ENCODE peak calls at places on chromosomes 7 and 10, in four cellular contexts. K, R, Q and W are unnamed samples.

GRCh38 chr10:103853428-103854264 is 1.7 kb downstream of the SH3PXD2A start:
- DNase-seq in K (no peak), R (no peak), Q (no peak), W (peak)

GRCh38 chr10:84715911-84716310 is 387.5 kb downstream of the CCSER2 start:
- DNase-seq in K (peak), R (peak), Q (no peak), W (peak)

GRCh38 chr7:7812112-7812511 is 93.7 kb upstream of the RPA3 start:
- DNase-seq in K (no peak), R (no peak), Q (no peak), W (no peak)

GRCh38 chr7:107122483-107122882 is 46.3 kb upstream of the HBP1 start:
- DNase-seq in K (no peak), R (no peak), Q (no peak), W (no peak)

GRCh38 chr7:106167439-106168136 is 55.5 kb upstream of the SYPL1 start:
- DNase-seq in K (no peak), R (no peak), Q (no peak), W (no peak)

GRCh38 chr10:60394444-60394843 is 4.8 kb upstream of the ANK3 start:
- DNase-seq in K (no peak), R (no peak), Q (no peak), W (no peak)

GRCh38 chr7:1639578-1640175 is 30.4 kb upstream of the ELFN1 start:
- DNase-seq in K (no peak), R (no peak), Q (no peak), W (no peak)

GRCh38 chr7:83072576-83073517 is 89.8 kb downstream of the PCLO start:
- DNase-seq in K (no peak), R (no peak), Q (no peak), W (no peak)

GRCh38 chr7:21945374-21946227 is at the start of gene CDCA7L:
- DNase-seq in K (peak), R (peak), Q (peak), W (no peak)

GRCh38 chr7:114934074-114934473 is 12.2 kb downstream of the MDFIC start:
- DNase-seq in K (no peak), R (no peak), Q (no peak), W (no peak)

GRCh38 chr10:126511917-126512487 is 123.7 kb upstream of the ADAM12 start:
- DNase-seq in K (no peak), R (no peak), Q (no peak), W (no peak)

GRCh38 chr10:92242910-92243671 is 47.8 kb downstream of the CPEB3 start:
- DNase-seq in K (peak), R (peak), Q (no peak), W (peak)

GRCh38 chr7:55004579-55004978 is 14.2 kb upstream of the EGFR start:
- DNase-seq in K (no peak), R (no peak), Q (no peak), W (no peak)

GRCh38 chr7:30843741-30844482 is 67.7 kb upstream of the AQP1 start:
- DNase-seq in K (no peak), R (no peak), Q (no peak), W (no peak)

GRCh38 chr10:77692782-77693181 is 55.2 kb upstream of the KCNMA1 start:
- DNase-seq in K (no peak), R (no peak), Q (no peak), W (no peak)

GRCh38 chr10:61164458-61165160 is 220.6 kb upstream of the RHOBTB1 start:
- DNase-seq in K (no peak), R (no peak), Q (no peak), W (peak)

GRCh38 chr10:18719811-18720210 is 60.6 kb downstream of the ARL5B start:
- DNase-seq in K (no peak), R (no peak), Q (no peak), W (no peak)

GRCh38 chr7:45884136-45884535 is 4.2 kb upstream of the IGFBP1 start:
- DNase-seq in K (no peak), R (no peak), Q (no peak), W (no peak)

DNA sequence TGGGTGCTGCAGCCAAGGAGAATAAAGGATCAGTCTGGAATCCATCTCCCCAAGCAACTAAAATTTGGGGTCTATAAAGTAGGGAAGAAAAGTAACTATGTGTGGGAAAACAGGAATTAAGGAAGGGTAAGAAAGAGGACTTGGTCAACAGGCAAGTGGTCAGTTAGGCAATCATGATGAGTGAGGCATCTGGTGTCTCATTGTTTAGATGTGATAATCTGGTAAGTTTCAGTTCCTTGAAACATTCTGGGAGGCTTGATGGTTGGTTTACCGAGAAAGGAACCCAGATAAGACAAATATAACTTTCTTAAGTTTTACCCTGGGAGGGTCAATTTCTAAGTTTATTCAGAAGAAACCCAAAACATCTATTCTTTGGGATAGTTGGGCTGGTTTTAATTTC is 22.3 kb downstream of the HYAL4 start:
- DNase-seq in K (no peak), R (no peak), Q (no peak), W (no peak)
- TF ChIP-seq CREM in K (no peak), R (no peak), Q (no peak), W (no peak)

GRCh38 chr7:148611692-148612091 is 21.1 kb downstream of the C7orf33 start:
- DNase-seq in K (peak), R (no peak), Q (no peak), W (no peak)

GRCh38 chr7:148609045-148609725 is 18.6 kb downstream of the C7orf33 start:
- DNase-seq in K (no peak), R (no peak), Q (no peak), W (no peak)

GRCh38 chr7:148605350-148605749 is 14.8 kb downstream of the C7orf33 start:
- DNase-seq in K (no peak), R (no peak), Q (no peak), W (no peak)

DNA sequence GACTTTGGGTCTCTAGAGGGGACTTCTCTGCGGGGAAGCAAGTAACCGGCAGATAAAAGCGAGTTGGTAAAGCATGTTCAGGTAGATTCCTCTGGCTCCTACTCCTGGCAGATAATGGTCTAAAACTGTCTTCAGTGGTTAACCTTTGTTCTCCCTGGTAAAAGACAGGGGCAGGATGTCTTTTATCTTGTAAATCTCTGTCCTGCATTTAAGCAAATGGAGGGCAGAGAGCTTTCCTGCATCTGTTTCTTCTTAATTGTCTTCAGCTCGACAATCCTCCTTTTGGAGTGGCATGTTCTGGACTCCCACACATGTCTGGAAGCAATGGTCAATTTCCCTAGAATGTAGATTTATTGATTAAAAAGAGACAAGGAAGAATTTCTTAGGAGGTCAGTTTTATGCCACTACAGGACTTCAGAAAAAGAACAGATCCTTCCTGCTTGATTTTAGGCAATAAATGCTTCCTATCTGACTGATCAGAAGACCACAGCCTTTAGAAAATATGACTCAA is 16.6 kb downstream of the C7orf33 start:
- DNase-seq in K (no peak), R (no peak), Q (no peak), W (no peak)
- TF ChIP-seq CREM in K (no peak), R (no peak), Q (no peak), W (no peak)

GRCh38 chr7:124566576-124566975 is 199.0 kb downstream of the GPR37 start:
- DNase-seq in K (peak), R (no peak), Q (no peak), W (no peak)
- TF ChIP-seq CREM in K (no peak), R (no peak), Q (no peak), W (no peak)

GRCh38 chr10:110872984-110873569 is 1.3 kb downstream of the PDCD4 start:
- DNase-seq in K (no peak), R (no peak), Q (no peak), W (no peak)

GRCh38 chr10:110868981-110869380 is 2.7 kb upstream of the PDCD4 start:
- DNase-seq in K (no peak), R (no peak), Q (no peak), W (no peak)

GRCh38 chr10:110871236-110872084 is at the start of gene PDCD4:
- DNase-seq in K (peak), R (peak), Q (peak), W (peak)

GRCh38 chr10:110872145-110872983 is 636 bp downstream of the PDCD4 start:
- DNase-seq in K (peak), R (peak), Q (no peak), W (peak)

GRCh38 chr10:110870823-110871235 is 899 bp upstream of the PDCD4 start:
- DNase-seq in K (no peak), R (no peak), Q (no peak), W (no peak)
- TF ChIP-seq CREM in K (no peak), R (no peak), Q (no peak), W (no peak)

GRCh38 chr10:33125522-33125921 is 167.5 kb upstream of the ITGB1 start:
- DNase-seq in K (no peak), R (no peak), Q (no peak), W (no peak)

GRCh38 chr10:33120700-33121099 is 162.7 kb upstream of the ITGB1 start:
- DNase-seq in K (no peak), R (no peak), Q (no peak), W (no peak)

GRCh38 chr10:33123680-33124079 is 165.7 kb upstream of the ITGB1 start:
- DNase-seq in K (no peak), R (no peak), Q (no peak), W (no peak)

GRCh38 chr10:33120275-33120674 is 162.2 kb upstream of the ITGB1 start:
- DNase-seq in K (no peak), R (no peak), Q (no peak), W (no peak)

DNA sequence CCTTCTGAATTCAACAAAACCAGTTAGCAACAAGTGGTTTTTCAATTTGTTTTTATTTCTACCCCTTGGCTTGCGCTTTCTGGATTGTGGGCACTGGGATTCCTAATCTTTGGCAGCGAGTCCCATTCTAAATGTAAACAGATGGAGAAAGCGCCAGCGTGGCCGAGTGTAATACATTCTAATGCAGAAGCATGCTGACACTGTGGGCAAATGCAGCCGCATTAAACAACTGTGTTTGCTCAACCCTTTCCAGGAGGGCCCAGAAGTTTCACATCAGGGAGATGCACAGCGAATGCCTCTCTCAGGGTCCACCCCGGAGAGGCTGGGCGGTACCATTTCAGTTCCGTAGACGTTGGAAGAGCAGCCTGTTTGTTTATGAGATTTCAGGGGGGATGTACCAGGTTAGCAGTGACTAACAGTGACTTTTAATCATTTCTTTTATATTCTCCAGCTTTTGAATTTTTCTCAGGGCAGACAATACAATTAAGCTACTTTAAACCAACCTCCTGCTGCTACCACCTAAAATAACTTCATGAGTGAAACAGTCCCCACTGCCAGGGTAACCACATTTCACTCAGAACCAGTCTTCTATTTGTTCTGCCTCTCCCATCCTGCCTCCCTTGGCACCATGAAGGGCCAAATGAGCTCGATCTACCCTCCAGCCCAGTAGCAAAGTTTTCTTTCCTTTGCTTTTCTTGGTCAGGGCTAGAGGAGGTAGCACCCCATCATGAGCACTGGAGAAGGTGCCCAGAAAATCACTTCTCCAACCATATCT is 164.2 kb upstream of the ITGB1 start:
- DNase-seq in K (no peak), R (no peak), Q (no peak), W (no peak)
- TF ChIP-seq CREM in K (no peak), R (no peak), Q (no peak), W (no peak)

GRCh38 chr10:62582804-62583208 is 208.6 kb downstream of the ZNF365 start:
- DNase-seq in K (no peak), R (no peak), Q (no peak), W (no peak)
- TF ChIP-seq CREM in K (no peak), R (no peak), Q (no peak), W (no peak)

GRCh38 chr10:119297207-119297968 is 90.0 kb downstream of the GRK5 start:
- DNase-seq in K (no peak), R (no peak), Q (no peak), W (no peak)

GRCh38 chr10:119302172-119302571 is 94.8 kb downstream of the GRK5 start:
- DNase-seq in K (no peak), R (no peak), Q (no peak), W (no peak)

GRCh38 chr10:119301397-119301796 is 94.0 kb downstream of the GRK5 start:
- DNase-seq in K (no peak), R (no peak), Q (no peak), W (no peak)

GRCh38 chr10:119298788-119299187 is 91.4 kb downstream of the GRK5 start:
- DNase-seq in K (no peak), R (no peak), Q (no peak), W (no peak)

DNA sequence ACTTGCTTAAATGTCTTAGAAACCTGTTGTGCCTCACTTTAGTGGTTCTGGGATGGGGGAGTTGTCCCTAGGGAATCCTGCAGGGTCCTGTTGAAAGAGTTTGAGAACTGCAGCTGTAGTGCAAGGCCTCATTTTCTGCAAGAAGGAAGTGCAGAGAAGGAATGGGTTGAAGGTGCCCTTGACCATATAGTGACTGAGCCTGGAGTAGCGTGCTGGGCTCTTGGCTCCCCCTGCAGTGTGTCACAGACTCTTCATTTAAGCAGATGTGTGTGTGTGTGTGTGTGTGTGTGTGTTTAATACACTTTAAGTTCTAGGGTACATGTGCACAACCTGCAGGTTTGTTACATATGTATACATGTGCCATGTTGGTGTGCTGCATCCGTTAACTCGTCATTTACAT is 92.2 kb downstream of the GRK5 start:
- DNase-seq in K (no peak), R (no peak), Q (no peak), W (no peak)
- TF ChIP-seq CREM in K (no peak), R (no peak), Q (no peak), W (no peak)

GRCh38 chr10:129494176-129494575 is 27.1 kb downstream of the MGMT start:
- DNase-seq in K (no peak), R (no peak), Q (no peak), W (no peak)

GRCh38 chr10:129496995-129497394 is 30.0 kb downstream of the MGMT start:
- DNase-seq in K (no peak), R (no peak), Q (no peak), W (no peak)

GRCh38 chr10:129498680-129499079 is 31.6 kb downstream of the MGMT start:
- DNase-seq in K (no peak), R (peak), Q (no peak), W (no peak)

GRCh38 chr10:129494740-129495139 is 27.7 kb downstream of the MGMT start:
- DNase-seq in K (no peak), R (no peak), Q (no peak), W (no peak)

GRCh38 chr10:129495697-129496096 is 28.7 kb downstream of the MGMT start:
- DNase-seq in K (no peak), R (no peak), Q (no peak), W (no peak)
- TF ChIP-seq CREM in K (no peak), R (no peak), Q (no peak), W (no peak)

DNA sequence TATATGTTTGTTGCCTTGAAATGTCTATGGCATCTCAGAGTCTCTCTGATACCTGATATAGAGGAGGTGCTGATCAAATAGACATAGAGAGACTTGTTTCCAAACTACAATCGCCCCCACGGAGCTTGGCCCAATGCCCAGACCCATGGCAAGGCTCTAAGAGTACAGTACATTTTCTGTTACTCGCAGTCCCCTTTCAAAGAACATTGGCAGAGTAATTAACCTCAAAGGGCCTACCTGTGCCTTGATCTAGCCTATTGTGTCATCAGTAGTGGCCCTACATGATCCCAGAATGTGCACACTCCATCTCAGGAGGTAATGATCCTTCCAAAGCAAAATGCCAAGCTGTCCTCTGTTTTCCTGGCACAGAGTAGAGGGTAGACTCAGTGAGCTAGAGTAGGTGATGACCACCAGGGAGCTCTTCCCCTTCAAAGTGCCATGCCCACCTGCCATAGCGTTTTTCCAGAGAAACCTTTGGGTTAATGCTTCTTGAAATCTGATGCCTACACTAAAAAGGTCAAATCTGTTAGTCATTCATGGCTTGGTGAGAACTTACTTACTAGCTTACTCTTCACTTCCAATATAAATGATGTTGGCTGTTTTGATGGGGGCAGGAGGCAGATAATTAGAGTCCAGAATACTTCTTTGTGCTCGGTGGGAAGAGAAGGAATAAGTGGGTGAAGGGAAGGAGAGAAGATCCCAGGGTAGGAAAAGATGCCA is 41.2 kb upstream of the ACSL5 start:
- DNase-seq in K (no peak), R (no peak), Q (no peak), W (peak)
- TF ChIP-seq CREM in K (no peak), R (no peak), Q (no peak), W (peak)